ENCODE peak calls at places on chromosomes 11 and 22, in four cellular contexts. D is T-helper 9 cell, H is H54, X is NCI-H1092 treated with DMSO at 0.1 percent for 48 hours. Y is an unnamed sample.

GRCh38 chr11:8831861-8832260 is 79.1 kb upstream of the AKIP1 start:
- DNase-seq in D (no peak), H (no peak), X (no peak), Y (no peak)

GRCh38 chr22:24303007-24303406 is 32.4 kb downstream of the SPECC1L start:
- DNase-seq in D (no peak), H (no peak), X (no peak), Y (peak; percentile 36)

GRCh38 chr11:116960916-116961315 is 123.5 kb upstream of the APOA1 start:
- DNase-seq in D (no peak), H (peak; percentile 22), X (no peak), Y (no peak)

GRCh38 chr11:107563702-107564101 is 1.8 kb downstream of the ALKBH8 start:
- DNase-seq in D (peak; percentile 7), H (no peak), X (peak; percentile 24), Y (peak; percentile 69)

GRCh38 chr11:105825141-105825540 is 196.9 kb downstream of the MSANTD4 start:
- DNase-seq in D (no peak), H (no peak), X (peak; percentile 8), Y (no peak)

GRCh38 chr11:108576523-108576922 is 17.0 kb downstream of the EXPH5 start:
- DNase-seq in D (no peak), H (no peak), X (no peak), Y (no peak)

GRCh38 chr22:29799217-29799680 is 32.1 kb downstream of the UQCR10 start:
- DNase-seq in D (no peak), H (peak; percentile 76), X (no peak), Y (peak; percentile 98)

GRCh38 chr11:74069146-74070046 is 60.5 kb upstream of the UCP3 start:
- DNase-seq in D (no peak), H (no peak), X (no peak), Y (no peak)

GRCh38 chr22:48450188-48450825 is 1377.4 kb downstream of the BRD1 start:
- DNase-seq in D (no peak), H (no peak), X (no peak), Y (peak; percentile 91)

Y was measured in MV-4-11.